ENCODE peak calls at places on chromosomes 12 and 14, in four cellular contexts. S is heart right ventricle, T is GM10248, M is neural progenitor cell. F is an unnamed sample.
A peak's percentile ranks its signal among the peaks of the same experiment; 100 is the strongest.

GRCh38 chr12:133130808-133131128 is 341 bp downstream of the ZNF10 start:
- DNase-seq in S (peak; percentile 35), T (peak; percentile 10), M (no peak), F (no peak)

GRCh38 chr14:24335461-24336146 is 733 bp upstream of the ADCY4 start:
- DNase-seq in S (no peak), T (no peak), M (no peak), F (no peak)

GRCh38 chr14:103546651-103547454 is 15.6 kb downstream of the BAG5 start:
- DNase-seq in T (peak; percentile 91), S (peak; percentile 81), M (peak; percentile 82), F (no peak)

GRCh38 chr14:69152181-69152943 is 557 bp downstream of the DCAF5 start:
- DNase-seq in M (peak; percentile 70), T (peak; percentile 32), S (peak; percentile 28), F (no peak)

GRCh38 chr14:73943083-73943482 is 6.8 kb downstream of the FAM161B start:
- DNase-seq in S (no peak), T (no peak), M (no peak), F (peak; percentile 43)

GRCh38 chr14:104659764-104660523 is 29.5 kb upstream of the INF2 start:
- DNase-seq in M (no peak), T (peak; percentile 74), S (no peak), F (no peak)

GRCh38 chr12:113333877-113334785 is 778 bp downstream of the SLC8B1 start:
- DNase-seq in M (no peak), S (peak; percentile 26), T (no peak), F (no peak)

GRCh38 chr14:92702441-92702918 is 45.9 kb downstream of the LGMN start:
- DNase-seq in S (no peak), T (no peak), M (no peak), F (no peak)

GRCh38 chr14:68104518-68104917 is 284.9 kb downstream of the RAD51B start:
- DNase-seq in S (no peak), M (no peak), T (no peak), F (peak; percentile 29)

GRCh38 chr12:116200812-116201211 is 76.7 kb downstream of the MED13L start:
- DNase-seq in S (no peak), T (no peak), M (no peak), F (no peak)

GRCh38 chr14:24144451-24144850 is 2.0 kb downstream of the PSME2 start:
- DNase-seq in S (no peak), T (no peak), M (no peak), F (no peak)

GRCh38 chr14:81974543-81974942 is 440.9 kb upstream of the SEL1L start:
- DNase-seq in S (no peak), M (no peak), T (no peak), F (no peak)

GRCh38 chr12:43038991-43039390 is 449.4 kb upstream of the PRICKLE1 start:
- DNase-seq in S (no peak), M (peak; percentile 26), T (no peak), F (no peak)

GRCh38 chr12:58901664-58902063 is 18.6 kb downstream of the LRIG3 start:
- DNase-seq in M (no peak), S (no peak), T (no peak), F (no peak)

GRCh38 chr14:74619672-74620131 is 7.7 kb upstream of the LTBP2 start:
- DNase-seq in S (peak; percentile 78), M (no peak), T (no peak), F (peak; percentile 96)

GRCh38 chr14:88848571-88848970 is 24.1 kb downstream of the TTC8 start:
- DNase-seq in S (no peak), M (no peak), T (no peak), F (no peak)

GRCh38 chr14:106681161-106681955 is 1155.0 kb downstream of the TMEM121 start:
- DNase-seq in S (no peak), M (no peak), T (no peak), F (no peak)

GRCh38 chr12:117590999-117591398 is 229.6 kb upstream of the NOS1 start:
- DNase-seq in S (no peak), T (no peak), M (peak; percentile 23), F (no peak)

GRCh38 chr14:74596747-74597456 is 15.1 kb downstream of the LTBP2 start:
- DNase-seq in M (no peak), T (no peak), S (no peak), F (no peak)

GRCh38 chr12:58877243-58877743 is 43.0 kb downstream of the LRIG3 start:
- DNase-seq in T (no peak), S (no peak), M (no peak), F (peak; percentile 31)

GRCh38 chr14:55411426-55412389 is at the start of gene ATG14:
- DNase-seq in M (peak; percentile 93), T (peak; percentile 95), S (peak; percentile 83), F (no peak)

GRCh38 chr14:94675036-94675435 is 62.8 kb downstream of the SERPINA3 start:
- DNase-seq in T (no peak), M (no peak), S (no peak), F (no peak)

GRCh38 chr14:33512201-33512600 is 438.7 kb downstream of the EGLN3 start:
- DNase-seq in T (no peak), M (no peak), S (no peak), F (peak; percentile 16)

GRCh38 chr14:71988954-71989353 is 56.7 kb downstream of the RGS6 start:
- DNase-seq in T (no peak), M (no peak), S (peak; percentile 49), F (no peak)

GRCh38 chr12:119180380-119181040 is 1.8 kb downstream of the HSPB8 start:
- DNase-seq in T (no peak), S (peak; percentile 48), M (no peak), F (no peak)

GRCh38 chr14:63650336-63650952 is 8.8 kb upstream of the WDR89 start:
- DNase-seq in T (no peak), M (no peak), S (no peak), F (no peak)

GRCh38 chr12:114245555-114245954 is 160.4 kb downstream of the TBX5 start:
- DNase-seq in S (no peak), T (no peak), M (peak; percentile 45), F (no peak)

GRCh38 chr12:46372131-46372851 is at the start of gene SLC38A2:
- DNase-seq in S (peak; percentile 99), T (peak; percentile 97), M (peak; percentile 95), F (peak; percentile 61)

GRCh38 chr14:24398298-24398942 is 383 bp upstream of the NYNRIN start:
- DNase-seq in S (peak; percentile 66), M (peak; percentile 60), T (no peak), F (no peak)

GRCh38 chr12:65278576-65279386 is at the start of gene MSRB3:
- DNase-seq in M (peak; percentile 92), S (peak; percentile 81), T (peak; percentile 73), F (no peak)

GRCh38 chr12:66572845-66573244 is 106.0 kb downstream of the GRIP1 start:
- DNase-seq in T (no peak), S (no peak), M (no peak), F (no peak)

GRCh38 chr12:12333407-12333831 is 16.6 kb downstream of the MANSC1 start:
- DNase-seq in S (no peak), T (no peak), M (no peak), F (no peak)

GRCh38 chr12:12336511-12336910 is 13.5 kb downstream of the MANSC1 start:
- DNase-seq in S (no peak), M (no peak), T (no peak), F (no peak)

GRCh38 chr12:12336049-12336411 is 14.0 kb downstream of the MANSC1 start:
- DNase-seq in T (peak; percentile 55), M (no peak), S (no peak), F (no peak)

GRCh38 chr12:12333980-12334709 is 15.9 kb downstream of the MANSC1 start:
- DNase-seq in M (peak; percentile 73), T (peak; percentile 80), S (peak; percentile 51), F (no peak)

DNA sequence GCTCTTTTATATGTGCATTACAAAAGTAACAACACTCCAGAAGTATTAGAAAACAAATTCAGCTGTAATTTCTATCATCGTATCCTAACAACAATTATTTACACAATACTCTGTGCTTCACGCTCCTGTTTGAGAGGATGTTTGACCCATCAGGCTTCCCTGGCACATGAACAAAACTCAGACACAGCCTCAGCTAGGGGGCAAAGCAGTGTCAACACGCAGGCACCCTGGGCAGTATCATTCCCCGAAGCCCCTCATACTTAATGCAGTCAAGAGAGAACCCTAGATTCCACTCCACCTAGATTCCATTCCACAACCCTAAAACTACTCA is 15.4 kb downstream of the MANSC1 start:
- DNase-seq in S (no peak), T (no peak), M (no peak), F (no peak)
- TF ChIP-seq CTCF in S (no peak), T (no peak), M (peak; percentile 0), F (no peak)

DNA sequence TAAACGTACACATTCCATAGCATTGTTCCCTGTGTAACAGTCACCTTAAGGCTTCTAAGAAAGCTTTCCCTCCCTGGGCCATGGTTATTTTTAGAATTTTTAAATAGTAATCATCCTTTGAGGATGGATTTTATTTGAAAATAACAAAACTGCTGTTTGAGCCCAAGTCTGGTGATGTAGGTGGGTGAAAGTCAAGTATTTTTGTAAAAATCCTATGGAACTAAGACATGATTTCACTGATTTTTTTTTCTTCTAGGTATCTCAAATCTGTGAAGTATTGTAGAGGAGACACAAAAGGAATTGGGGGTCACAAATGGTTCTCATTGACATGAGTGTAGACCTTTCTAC is 1.4 kb downstream of the ISCU start:
- DNase-seq in M (no peak), S (no peak), T (no peak), F (no peak)
- TF ChIP-seq CTCF in M (no peak), S (peak; percentile 23), T (no peak), F (no peak)

DNA sequence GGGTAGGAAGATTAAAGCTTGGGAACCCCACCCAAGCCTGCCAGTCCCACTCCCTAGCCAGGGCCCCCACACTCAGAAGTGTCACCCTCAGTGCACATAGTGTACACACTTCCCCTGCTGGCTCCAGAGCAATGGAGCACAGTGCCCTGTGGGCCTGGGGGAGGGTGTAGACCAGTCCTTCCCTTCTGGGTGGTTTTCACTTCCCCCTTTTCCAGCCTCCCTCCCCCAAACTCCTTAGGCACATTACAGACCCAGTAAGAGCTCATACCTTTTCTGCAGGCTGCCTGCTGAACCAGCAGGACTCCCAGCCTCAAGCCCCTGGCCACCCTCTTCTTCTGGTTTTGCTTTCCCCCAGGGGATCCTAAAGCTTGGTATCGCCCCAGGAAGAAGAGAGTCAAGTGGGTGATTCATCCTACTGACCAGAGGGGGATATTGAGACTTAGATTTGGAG is at the start of gene ZNF385A:
- DNase-seq in T (no peak), S (no peak), M (no peak), F (no peak)
- TF ChIP-seq CTCF in T (no peak), S (no peak), M (no peak), F (no peak)

GRCh38 chr12:5171701-5172100 is 128.0 kb downstream of the KCNA5 start:
- DNase-seq in S (no peak), M (peak; percentile 72), T (no peak), F (no peak)
- TF ChIP-seq CTCF in S (peak; percentile 59), M (peak; percentile 87), T (peak; percentile 31), F (peak; percentile 75)

F was measured in BJ.